ENCODE peak calls at places on chromosomes 2 and 18, in eight cellular contexts. R, A, I, U, L, P, Z and M are unnamed samples.
A peak's percentile ranks its signal among the peaks of the same experiment; 100 is the strongest.

GRCh38 chr2:193141-193552 is 70.7 kb downstream of the SH3YL1 start:
- DNase-seq in A (no peak), R (no peak), U (no peak), I (no peak), Z (peak; percentile 72), P (no peak), L (peak; percentile 13), M (no peak)

GRCh38 chr2:186968277-186968676 is 119.3 kb upstream of the ZSWIM2 start:
- DNase-seq in R (no peak), I (no peak), Z (no peak), A (no peak), U (no peak), P (no peak), L (no peak), M (no peak)

GRCh38 chr2:212735648-212736047 is 197.0 kb upstream of the ERBB4 start:
- DNase-seq in R (no peak), U (no peak), Z (no peak), A (no peak), I (no peak), P (no peak), L (no peak), M (no peak)

GRCh38 chr2:186862869-186863709 is 14.1 kb upstream of the ZSWIM2 start:
- DNase-seq in I (no peak), P (peak; percentile 47), U (no peak), R (peak; percentile 66), L (peak; percentile 11), Z (peak; percentile 16), A (peak; percentile 28), M (peak; percentile 22)

GRCh38 chr2:189393440-189394111 is 47.7 kb upstream of the WDR75 start:
- DNase-seq in U (no peak), Z (peak; percentile 47), I (no peak), L (no peak), R (peak; percentile 90), P (peak; percentile 38), A (no peak), M (peak; percentile 75)

GRCh38 chr2:162327134-162327769 is 8.8 kb upstream of the IFIH1 start:
- DNase-seq in I (no peak), Z (no peak), R (no peak), U (no peak), P (no peak), L (no peak), A (no peak), M (no peak)

GRCh38 chr2:63792523-63792922 is 49.2 kb upstream of the UGP2 start:
- DNase-seq in L (no peak), U (no peak), R (peak; percentile 75), I (no peak), P (no peak), A (no peak), Z (peak; percentile 45), M (peak; percentile 46)

GRCh38 chr18:32478818-32479217 is 8.1 kb upstream of the GAREM1 start:
- DNase-seq in L (no peak), A (no peak), R (no peak), Z (no peak), I (no peak), U (no peak), P (peak; percentile 70), M (no peak)

GRCh38 chr2:145919507-145919906 is 1399.6 kb upstream of the ZEB2 start:
- DNase-seq in I (no peak), L (no peak), P (no peak), U (no peak), A (no peak), Z (no peak), R (peak; percentile 54), M (peak; percentile 32)

GRCh38 chr2:217599906-217600305 is 402.9 kb downstream of the TNS1 start:
- DNase-seq in I (no peak), L (no peak), A (no peak), P (no peak), R (peak; percentile 2), Z (no peak), U (no peak), M (no peak)

GRCh38 chr2:233261819-233262555 is 10.5 kb downstream of the ATG16L1 start:
- DNase-seq in R (no peak), A (no peak), L (no peak), Z (no peak), P (no peak), U (no peak), I (no peak), M (no peak)